ENCODE peak calls at places on chromosomes 3 and 15, in eight cellular contexts. E is mammary epithelial cell, W is coronary artery, L is kidney epithelial cell, V is CD14-positive monocyte, G is bronchial epithelial cell, B is right lobe of liver, U is stomach. S is an unnamed sample.

GRCh38 chr15:52546031-52546751 is 17.5 kb upstream of the MYO5A start:
- DNase-seq in B (no peak), L (no peak), V (no peak), W (no peak), G (no peak), U (no peak), E (no peak), S (no peak)

GRCh38 chr15:100042558-100042957 is 299.2 kb downstream of the ADAMTS17 start:
- DNase-seq in L (peak), U (no peak), B (no peak), W (no peak), G (peak), E (peak), V (no peak), S (peak)

GRCh38 chr3:113035387-113035982 is 44.7 kb downstream of the GTPBP8 start:
- DNase-seq in G (peak), B (no peak), W (no peak), V (no peak), L (peak), U (peak), E (peak), S (peak)

GRCh38 chr15:82663186-82663600 is 16.0 kb upstream of the CPEB1 start:
- DNase-seq in L (peak), U (peak), G (peak), B (no peak), V (no peak), W (no peak), E (peak), S (peak)

GRCh38 chr15:74417230-74417629 is 16.5 kb downstream of the SEMA7A start:
- DNase-seq in W (no peak), E (peak), B (no peak), G (no peak), U (no peak), V (no peak), L (no peak), S (no peak)

GRCh38 chr3:32890420-32891276 is 60.8 kb upstream of the CCR4 start:
- DNase-seq in W (no peak), V (no peak), B (no peak), E (no peak), U (no peak), L (no peak), G (no peak), S (no peak)

GRCh38 chr3:95521396-95521795 is 1293.0 kb upstream of the EPHA6 start:
- DNase-seq in L (no peak), B (no peak), V (no peak), G (no peak), U (no peak), E (no peak), W (no peak), S (no peak)

GRCh38 chr3:11010406-11011165 is 18.0 kb downstream of the SLC6A1 start:
- DNase-seq in W (no peak), G (no peak), U (no peak), B (no peak), V (no peak), E (no peak), L (no peak), S (no peak)

GRCh38 chr15:62958528-62958927 is 84.0 kb upstream of the TPM1 start:
- DNase-seq in L (no peak), U (peak), G (no peak), B (peak), V (no peak), E (no peak), W (no peak), S (peak)

GRCh38 chr3:46407976-46408375 is 917 bp downstream of the CCRL2 start:
- DNase-seq in E (no peak), V (no peak), B (no peak), W (peak), U (no peak), L (no peak), G (no peak), S (no peak)

GRCh38 chr3:187264051-187264450 is 27.5 kb downstream of the MASP1 start:
- DNase-seq in U (no peak), B (no peak), V (no peak), W (no peak), G (peak), L (peak), E (no peak), S (peak)

GRCh38 chr3:45241206-45241605 is 15.1 kb upstream of the TMEM158 start:
- DNase-seq in E (no peak), V (no peak), G (no peak), W (no peak), B (no peak), L (no peak), U (no peak), S (no peak)

GRCh38 chr15:86077070-86077469 is 2.6 kb upstream of the AGBL1 start:
- DNase-seq in E (no peak), L (no peak), V (no peak), U (no peak), G (no peak), B (no peak), W (no peak), S (peak)

GRCh38 chr3:21526461-21526860 is 224.5 kb downstream of the ZNF385D start:
- DNase-seq in L (no peak), U (no peak), W (no peak), V (no peak), G (no peak), B (no peak), E (no peak), S (no peak)

GRCh38 chr3:97658670-97659285 is 105.8 kb upstream of the ARL6 start:
- DNase-seq in E (peak), V (no peak), G (peak), W (no peak), U (no peak), L (peak), B (no peak), S (peak)

GRCh38 chr15:78763796-78764241 is 47.4 kb downstream of the ADAMTS7 start:
- DNase-seq in E (no peak), L (no peak), W (no peak), V (no peak), G (no peak), U (no peak), B (no peak), S (no peak)

GRCh38 chr15:80560601-80561025 is 134.5 kb upstream of the ABHD17C start:
- DNase-seq in G (no peak), W (peak), V (no peak), B (no peak), U (no peak), E (no peak), L (no peak), S (no peak)

GRCh38 chr3:79326642-79327041 is 441.2 kb downstream of the ROBO1 start:
- DNase-seq in U (no peak), E (no peak), G (peak), W (no peak), L (no peak), B (no peak), V (no peak), S (no peak)

GRCh38 chr3:159792070-159792469 is 196.6 kb upstream of the IL12A start:
- DNase-seq in W (no peak), G (no peak), E (no peak), B (no peak), V (no peak), U (no peak), L (no peak), S (no peak)

GRCh38 chr3:164190566-164190965 is 887.7 kb downstream of the SI start:
- DNase-seq in L (no peak), U (no peak), B (no peak), W (no peak), E (no peak), G (no peak), V (no peak), S (no peak)

GRCh38 chr3:123876858-123877257 is 7.3 kb downstream of the MYLK start:
- DNase-seq in U (no peak), V (no peak), L (no peak), B (no peak), E (no peak), W (no peak), G (no peak), S (no peak)

GRCh38 chr3:52387481-52387880 is 57.4 kb downstream of the SEMA3G start:
- DNase-seq in G (no peak), V (no peak), W (no peak), U (no peak), B (no peak), L (no peak), E (no peak), S (no peak)

GRCh38 chr3:52383446-52383845 is 61.5 kb downstream of the SEMA3G start:
- DNase-seq in V (no peak), U (no peak), L (no peak), W (no peak), B (no peak), E (no peak), G (no peak), S (no peak)

GRCh38 chr3:52384009-52384761 is 60.7 kb downstream of the SEMA3G start:
- DNase-seq in B (no peak), U (no peak), W (no peak), E (no peak), G (no peak), V (no peak), L (no peak), S (no peak)

GRCh38 chr3:52388348-52388821 is 56.5 kb downstream of the SEMA3G start:
- DNase-seq in W (no peak), V (no peak), U (no peak), G (no peak), E (no peak), B (no peak), L (no peak), S (no peak)

GRCh38 chr3:52385157-52385556 is 59.7 kb downstream of the SEMA3G start:
- DNase-seq in V (no peak), B (no peak), L (peak), W (no peak), G (peak), E (no peak), U (no peak), S (peak)
- TF ChIP-seq CTCF in V (peak), B (no peak), L (peak), W (no peak), G (peak), E (peak), U (no peak), S (peak)

DNA sequence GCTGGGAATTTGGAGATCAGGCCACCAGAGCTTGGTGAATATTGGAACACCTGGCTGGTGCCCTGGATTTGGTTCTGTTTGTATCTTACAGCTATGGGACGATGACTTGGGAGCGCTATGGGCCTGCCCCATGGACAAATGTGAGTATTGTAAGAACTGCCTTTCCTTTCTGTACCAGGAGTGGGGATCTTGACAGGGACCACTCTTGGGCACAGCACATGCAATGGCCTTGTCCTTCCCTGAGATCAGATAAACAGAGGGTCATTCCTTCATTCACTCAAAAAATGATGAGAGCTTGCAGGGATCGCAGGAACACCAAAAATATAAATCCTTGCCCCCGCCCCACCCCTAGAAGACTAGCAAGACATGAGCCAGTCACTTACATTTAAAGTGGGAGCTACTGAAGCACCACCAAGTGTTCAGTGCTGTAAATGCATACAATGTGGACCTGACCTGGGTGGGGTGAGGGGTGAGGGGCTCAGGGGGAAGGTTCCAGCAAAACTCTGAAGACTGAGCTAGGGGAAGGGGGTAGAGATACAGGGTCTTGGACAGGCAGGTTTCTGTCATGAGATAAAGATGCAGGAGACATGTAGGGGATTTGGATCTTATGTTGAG is 2.7 kb upstream of the CRELD1 start:
- DNase-seq in W (no peak), B (no peak), L (no peak), G (no peak), E (no peak), U (no peak), V (no peak), S (no peak)
- TF ChIP-seq CTCF in W (no peak), B (peak), L (no peak), G (no peak), E (peak), U (no peak), V (no peak), S (no peak)

GRCh38 chr15:76972420-76973361 is 22.2 kb upstream of the PSTPIP1 start:
- DNase-seq in U (no peak), E (no peak), W (no peak), L (no peak), B (no peak), G (no peak), V (no peak), S (no peak)

GRCh38 chr15:76974456-76975083 is 20.4 kb upstream of the PSTPIP1 start:
- DNase-seq in B (no peak), G (no peak), U (no peak), L (no peak), E (no peak), V (no peak), W (no peak), S (no peak)

GRCh38 chr15:76976572-76977270 is 18.2 kb upstream of the PSTPIP1 start:
- DNase-seq in V (peak), B (no peak), G (no peak), E (no peak), U (no peak), L (no peak), W (no peak), S (no peak)

GRCh38 chr15:76973906-76974305 is 21.0 kb upstream of the PSTPIP1 start:
- DNase-seq in U (no peak), V (no peak), L (no peak), B (no peak), W (no peak), G (no peak), E (no peak), S (no peak)

GRCh38 chr15:76973362-76973743 is 21.6 kb upstream of the PSTPIP1 start:
- DNase-seq in L (no peak), U (no peak), W (no peak), E (no peak), G (no peak), V (no peak), B (no peak), S (peak)
- TF ChIP-seq CTCF in L (peak), U (peak), W (peak), E (peak), G (peak), V (peak), B (peak), S (no peak)

GRCh38 chr15:66170716-66171115 is 82.8 kb downstream of the MEGF11 start:
- DNase-seq in V (no peak), E (no peak), U (no peak), B (no peak), W (no peak), L (no peak), G (no peak), S (no peak)

GRCh38 chr15:66170042-66170441 is 83.5 kb downstream of the MEGF11 start:
- DNase-seq in W (no peak), L (no peak), B (no peak), V (no peak), U (no peak), G (no peak), E (no peak), S (no peak)

GRCh38 chr15:66167854-66168253 is 85.7 kb downstream of the MEGF11 start:
- DNase-seq in V (no peak), G (no peak), B (no peak), L (no peak), U (no peak), E (no peak), W (no peak), S (no peak)

GRCh38 chr15:66169023-66169422 is 84.5 kb downstream of the MEGF11 start:
- DNase-seq in W (no peak), B (no peak), L (no peak), U (no peak), V (no peak), E (no peak), G (no peak), S (no peak)

DNA sequence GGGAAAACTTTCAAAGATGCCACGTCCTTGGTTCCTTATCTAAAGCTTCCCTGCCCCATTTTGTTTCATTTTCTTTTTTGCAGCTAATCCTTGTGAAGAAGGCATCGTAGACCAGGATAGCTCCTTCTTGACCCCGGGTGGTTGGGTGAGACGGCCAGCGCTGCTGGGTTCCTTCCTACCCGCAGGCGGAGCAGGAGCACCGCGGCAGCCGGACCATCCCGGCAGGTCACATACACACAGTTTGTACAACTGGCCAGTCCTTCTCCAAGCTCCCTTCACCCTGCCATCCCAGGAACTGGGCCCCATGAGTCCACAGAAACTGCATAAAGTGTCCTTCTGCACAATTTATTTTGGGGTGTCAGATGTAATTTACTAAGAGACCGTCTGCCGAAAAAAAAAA is 83.9 kb downstream of the MEGF11 start:
- DNase-seq in V (no peak), W (no peak), G (no peak), U (no peak), E (no peak), B (no peak), L (no peak), S (no peak)
- TF ChIP-seq CTCF in V (no peak), W (no peak), G (no peak), U (no peak), E (no peak), B (no peak), L (no peak), S (no peak)

DNA sequence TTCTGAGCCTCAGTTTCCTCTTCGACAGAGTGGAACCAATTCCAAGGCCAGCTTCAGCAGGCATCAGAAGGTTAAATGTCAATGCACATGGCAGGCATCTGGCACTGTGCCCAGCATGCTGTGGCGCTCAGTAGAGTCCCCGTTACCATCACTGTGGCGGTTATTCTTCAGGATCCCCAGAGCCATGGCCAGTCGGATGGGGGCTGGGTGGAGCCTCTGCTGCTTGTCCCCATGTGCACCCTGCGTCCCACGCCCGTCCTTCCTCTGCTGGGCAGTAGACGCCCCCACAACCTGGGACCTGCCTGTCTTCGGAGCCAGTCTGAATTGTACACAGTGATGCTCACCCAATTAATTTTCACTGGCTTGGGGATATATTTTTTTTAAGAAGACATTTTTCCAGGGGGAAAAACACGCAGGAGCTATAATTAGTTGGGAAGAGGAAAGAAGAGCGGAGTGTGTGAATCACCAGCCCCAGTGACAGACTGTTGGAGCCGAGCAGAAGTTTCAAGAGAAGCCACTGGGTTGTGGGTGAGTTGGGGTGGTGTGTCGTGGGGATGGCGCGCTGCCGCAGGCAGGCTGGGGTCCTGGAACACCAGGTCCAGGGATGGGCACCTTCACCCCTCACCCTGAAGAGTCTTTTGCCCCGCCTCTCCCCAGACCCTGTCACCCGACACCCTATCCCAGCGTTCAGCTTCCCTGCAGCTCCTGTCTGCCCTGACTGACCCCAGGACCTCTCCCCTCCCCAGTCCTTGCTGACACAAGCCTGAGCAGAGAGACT is 26.8 kb upstream of the RPL29 start:
- DNase-seq in W (no peak), G (no peak), B (no peak), E (no peak), V (no peak), U (no peak), L (no peak), S (no peak)
- TF ChIP-seq CTCF in W (no peak), G (no peak), B (no peak), E (no peak), V (no peak), U (no peak), L (no peak), S (no peak)

DNA sequence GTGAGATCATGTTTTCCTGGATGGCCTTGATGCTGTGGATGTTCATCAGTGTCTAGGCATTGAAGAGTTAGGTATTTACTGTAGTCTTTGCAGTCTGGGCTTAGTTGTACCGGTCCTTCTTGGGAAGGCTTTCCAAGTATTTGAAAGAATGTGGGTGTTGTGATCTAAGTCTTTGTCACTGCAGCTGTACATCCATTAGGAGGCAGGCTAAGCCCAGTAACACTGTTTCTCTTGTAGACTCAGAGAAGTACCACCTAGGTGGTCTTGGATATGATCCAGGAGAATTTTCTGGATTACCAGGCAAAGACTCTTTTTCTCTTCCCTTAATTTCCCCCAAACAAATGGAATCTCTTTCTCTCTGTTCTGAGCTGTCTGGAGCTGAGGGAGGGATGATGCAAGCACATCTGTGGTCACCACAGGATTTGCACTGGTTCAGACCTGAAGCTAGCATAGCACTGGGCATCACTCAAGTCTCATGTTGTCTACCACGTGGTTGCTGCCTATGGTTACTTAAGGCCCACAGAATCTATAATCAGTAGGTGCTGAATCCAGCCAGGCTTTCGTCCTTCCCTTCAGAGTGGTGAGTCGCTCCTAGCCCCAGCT is 227.6 kb downstream of the NECTIN3 start:
- DNase-seq in L (no peak), B (no peak), W (no peak), V (no peak), G (peak), E (peak), U (no peak), S (no peak)
- TF ChIP-seq CTCF in L (no peak), B (no peak), W (no peak), V (no peak), G (no peak), E (no peak), U (no peak), S (no peak)

GRCh38 chr3:138598534-138598933 is 4.5 kb upstream of the CEP70 start:
- DNase-seq in E (no peak), V (no peak), B (no peak), G (no peak), L (no peak), W (no peak), U (no peak), S (no peak)

GRCh38 chr3:138594150-138594934 is at the start of gene CEP70:
- DNase-seq in U (peak), V (peak), B (peak), E (peak), G (peak), L (peak), W (peak), S (peak)

GRCh38 chr3:138591392-138591791 is 2.7 kb downstream of the CEP70 start:
- DNase-seq in E (no peak), V (no peak), G (no peak), B (no peak), L (no peak), U (no peak), W (no peak), S (no peak)

GRCh38 chr3:138593488-138594149 is 441 bp downstream of the CEP70 start:
- DNase-seq in W (no peak), E (no peak), V (no peak), B (no peak), U (no peak), G (peak), L (no peak), S (no peak)

GRCh38 chr3:138594935-138595259 is 837 bp upstream of the CEP70 start:
- DNase-seq in U (no peak), B (no peak), G (no peak), E (no peak), W (no peak), L (no peak), V (no peak), S (no peak)
- TF ChIP-seq CTCF in U (no peak), B (no peak), G (no peak), E (no peak), W (no peak), L (no peak), V (peak), S (no peak)

DNA sequence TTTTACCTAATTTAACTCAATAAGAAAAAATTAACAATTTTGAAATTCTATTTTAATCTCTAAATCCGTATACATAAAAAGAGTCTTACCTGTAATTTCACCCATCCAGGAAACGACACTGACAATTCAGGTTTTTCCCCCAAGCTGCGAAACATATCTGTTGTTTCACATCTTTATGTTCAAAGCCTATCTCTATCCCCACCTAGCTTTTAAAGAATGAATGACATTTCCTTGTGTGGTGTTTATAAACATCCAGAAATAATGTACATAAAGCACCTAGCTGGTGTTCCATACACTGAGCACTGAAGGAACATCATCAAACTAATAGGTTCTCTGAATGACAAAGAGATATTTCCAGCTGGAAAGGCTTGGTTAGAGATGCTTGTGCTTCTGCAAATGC is 867.8 kb downstream of the SQOR start:
- DNase-seq in V (no peak), U (no peak), W (no peak), B (no peak), L (no peak), G (peak), E (no peak), S (no peak)
- TF ChIP-seq CTCF in V (no peak), U (no peak), W (no peak), B (peak), L (peak), G (no peak), E (no peak), S (peak)